ENCODE peak calls at places on chromosomes 12 and 14, in eight cellular contexts. S is osteocyte; L is mucosa of gallbladder; R is NCI-H1436; Y is AG04450; D is NCI-H82; U is activated CD4-positive, alpha-beta T cell treated with anti-CD3 and anti-CD28 coated beads for 24 hours; I is T-cell. T is an unnamed sample.

GRCh38 chr14:51513281-51513680 is 138.4 kb upstream of the FRMD6 start:
- DNase-seq in S (no peak), L (no peak), R (no peak), Y (no peak), D (no peak), U (no peak), I (no peak), T (no peak)

GRCh38 chr12:132400011-132400641 is 70.7 kb upstream of the GALNT9 start:
- DNase-seq in S (no peak), L (no peak), R (no peak), Y (no peak), D (no peak), U (no peak), I (no peak), T (no peak)

GRCh38 chr12:107525063-107525718 is 160.4 kb upstream of the PWP1 start:
- DNase-seq in S (no peak), L (no peak), R (no peak), Y (no peak), D (no peak), U (no peak), I (no peak), T (no peak)

GRCh38 chr14:101018561-101019290 is 115.2 kb upstream of the RTL1 start:
- DNase-seq in S (peak), L (no peak), R (no peak), Y (no peak), D (no peak), U (no peak), I (no peak), T (no peak)

GRCh38 chr14:37078131-37078530 is 94.3 kb downstream of the SLC25A21 start:
- DNase-seq in S (no peak), L (no peak), R (no peak), Y (no peak), D (no peak), U (no peak), I (no peak), T (no peak)

GRCh38 chr12:105334001-105334400 is 3.5 kb downstream of the C12orf75 start:
- DNase-seq in S (no peak), L (no peak), R (no peak), Y (no peak), D (peak), U (no peak), I (no peak), T (peak)

GRCh38 chr14:60657609-60657983 is 8.3 kb upstream of the SIX1 start:
- DNase-seq in S (no peak), L (no peak), R (no peak), Y (no peak), D (no peak), U (no peak), I (no peak), T (no peak)

GRCh38 chr14:95156765-95157194 is 549 bp downstream of the DICER1 start:
- DNase-seq in S (no peak), L (peak), R (peak), Y (no peak), D (peak), U (no peak), I (no peak), T (no peak)

GRCh38 chr12:19165446-19165845 is 35.9 kb downstream of the PLEKHA5 start:
- DNase-seq in S (no peak), L (no peak), R (no peak), Y (no peak), D (no peak), U (no peak), I (no peak), T (no peak)

GRCh38 chr12:117968826-117969659 is at the start of gene KSR2:
- DNase-seq in S (no peak), L (peak), R (peak), Y (no peak), D (peak), U (peak), I (peak), T (peak)

GRCh38 chr12:50642755-50643154 is 121.1 kb upstream of the ATF1 start:
- DNase-seq in S (no peak), L (no peak), R (peak), Y (no peak), D (no peak), U (no peak), I (no peak), T (no peak)

GRCh38 chr14:26389646-26390508 is 208.0 kb downstream of the NOVA1 start:
- DNase-seq in S (no peak), L (no peak), R (no peak), Y (no peak), D (no peak), U (no peak), I (no peak), T (peak)

GRCh38 chr14:75991753-75992152 is 6.2 kb downstream of the IFT43 start:
- DNase-seq in S (no peak), L (no peak), R (no peak), Y (no peak), D (no peak), U (no peak), I (no peak), T (no peak)

GRCh38 chr12:94429633-94430032 is 30.0 kb downstream of the CEP83 start:
- DNase-seq in S (no peak), L (no peak), R (no peak), Y (no peak), D (no peak), U (no peak), I (no peak), T (peak)

GRCh38 chr14:73591690-73592448 is at the start of gene ACOT4:
- DNase-seq in S (no peak), L (peak), R (peak), Y (no peak), D (no peak), U (peak), I (peak), T (peak)

GRCh38 chr12:57929092-57929830 is 12.1 kb upstream of the ATP23 start:
- DNase-seq in S (no peak), L (no peak), R (no peak), Y (no peak), D (no peak), U (no peak), I (no peak), T (peak)

GRCh38 chr12:47838286-47838931 is 18.7 kb upstream of the HDAC7 start:
- DNase-seq in S (no peak), L (no peak), R (peak), Y (no peak), D (peak), U (no peak), I (no peak), T (peak)

GRCh38 chr12:46461907-46462605 is 89.5 kb upstream of the SLC38A2 start:
- DNase-seq in S (no peak), L (no peak), R (no peak), Y (no peak), D (no peak), U (no peak), I (no peak), T (no peak)

GRCh38 chr12:58645946-58646345 is 274.4 kb downstream of the LRIG3 start:
- DNase-seq in S (no peak), L (no peak), R (no peak), Y (no peak), D (no peak), U (no peak), I (no peak), T (no peak)

GRCh38 chr12:76586764-76587395 is 27.3 kb upstream of the OSBPL8 start:
- DNase-seq in S (no peak), L (peak), R (peak), Y (peak), D (peak), U (peak), I (peak), T (peak)

GRCh38 chr12:80353254-80353653 is 90.8 kb upstream of the PTPRQ start:
- DNase-seq in S (no peak), L (no peak), R (no peak), Y (no peak), D (no peak), U (no peak), I (no peak), T (peak)

GRCh38 chr12:31220633-31221565 is 105.1 kb downstream of the SINHCAF start:
- DNase-seq in S (no peak), L (no peak), R (no peak), Y (no peak), D (no peak), U (no peak), I (no peak), T (peak)

GRCh38 chr12:24853588-24853987 is 95.3 kb downstream of the BCAT1 start:
- DNase-seq in S (no peak), L (no peak), R (no peak), Y (peak), D (no peak), U (no peak), I (no peak), T (peak)

GRCh38 chr14:77498984-77499527 is 440 bp upstream of the ISM2 start:
- DNase-seq in S (no peak), L (no peak), R (no peak), Y (no peak), D (peak), U (no peak), I (no peak), T (no peak)

GRCh38 chr14:93832665-93833064 is 44.4 kb upstream of the PRIMA1 start:
- DNase-seq in S (no peak), L (peak), R (no peak), Y (no peak), D (no peak), U (no peak), I (no peak), T (no peak)

GRCh38 chr12:69994593-69995222 is 169.7 kb downstream of the MYRFL start:
- DNase-seq in S (no peak), L (peak), R (no peak), Y (no peak), D (no peak), U (no peak), I (no peak), T (peak)

GRCh38 chr12:12562016-12562483 is 613 bp downstream of the DUSP16 start:
- DNase-seq in S (no peak), L (no peak), R (peak), Y (no peak), D (peak), U (no peak), I (peak), T (peak)

GRCh38 chr14:45185110-45185814 is 49.5 kb downstream of the FANCM start:
- DNase-seq in S (no peak), L (no peak), R (no peak), Y (no peak), D (no peak), U (no peak), I (no peak), T (no peak)

GRCh38 chr14:20760950-20761349 is 7.3 kb upstream of the EDDM3B start:
- DNase-seq in S (no peak), L (no peak), R (no peak), Y (no peak), D (no peak), U (no peak), I (no peak), T (no peak)

GRCh38 chr14:28299227-28299626 is 467.4 kb upstream of the FOXG1 start:
- DNase-seq in S (no peak), L (no peak), R (no peak), Y (no peak), D (no peak), U (no peak), I (no peak), T (no peak)

GRCh38 chr12:102356690-102357089 is 123.7 kb downstream of the IGF1 start:
- DNase-seq in S (no peak), L (no peak), R (no peak), Y (no peak), D (no peak), U (no peak), I (no peak), T (no peak)

GRCh38 chr14:68495638-68496114 is 297.2 kb downstream of the ZFP36L1 start:
- DNase-seq in S (no peak), L (no peak), R (no peak), Y (no peak), D (no peak), U (no peak), I (no peak), T (no peak)

GRCh38 chr14:37834275-37834674 is 238.8 kb downstream of the TTC6 start:
- DNase-seq in S (no peak), L (no peak), R (no peak), Y (no peak), D (no peak), U (no peak), I (no peak), T (no peak)

GRCh38 chr14:32611752-32612151 is 282.7 kb downstream of the AKAP6 start:
- DNase-seq in S (no peak), L (no peak), R (no peak), Y (peak), D (no peak), U (no peak), I (no peak), T (peak)

T was measured in fibroblast of pulmonary artery.